ENCODE peak calls at places on chromosome 11, in eight cellular contexts. R is GM23248, E is right atrium auricular region, J is uterus, C is PC-9, O is heart left ventricle, K is IMR-90, W is testis. I is an unnamed sample.

GRCh38 chr11:108199446-108200321 is 22.8 kb downstream of the NPAT start:
- DNase-seq in R (peak; percentile 66), E (no peak), J (no peak), C (peak; percentile 15), O (no peak), K (peak; percentile 68), W (no peak), I (no peak)

GRCh38 chr11:93225642-93226041 is 27.9 kb upstream of the SLC36A4 start:
- DNase-seq in R (peak; percentile 50), E (no peak), J (no peak), C (no peak), O (no peak), K (peak; percentile 16), W (no peak), I (no peak)

GRCh38 chr11:95296621-95297025 is 65.6 kb upstream of the SESN3 start:
- DNase-seq in R (peak; percentile 26), E (no peak), J (no peak), C (no peak), O (no peak), K (no peak), W (no peak), I (no peak)

GRCh38 chr11:64353101-64353738 is 5.7 kb upstream of the RPS6KA4 start:
- DNase-seq in R (no peak), E (no peak), J (no peak), C (no peak), O (no peak), K (no peak), W (no peak), I (no peak)

GRCh38 chr11:46461461-46461927 is 69.9 kb upstream of the CHRM4 start:
- DNase-seq in R (no peak), E (no peak), J (no peak), C (no peak), O (no peak), K (peak; percentile 44), W (no peak), I (no peak)

GRCh38 chr11:57179701-57180100 is 2.1 kb upstream of the LRRC55 start:
- DNase-seq in R (no peak), E (no peak), J (no peak), C (no peak), O (no peak), K (no peak), W (no peak), I (no peak)

GRCh38 chr11:63240098-63240497 is 3.3 kb downstream of the SLC22A25 start:
- DNase-seq in R (peak; percentile 12), E (no peak), J (no peak), C (no peak), O (no peak), K (no peak), W (no peak), I (no peak)

GRCh38 chr11:27287205-27287604 is 75.8 kb downstream of the CCDC34 start:
- DNase-seq in R (no peak), E (no peak), J (no peak), C (no peak), O (no peak), K (no peak), W (no peak), I (no peak)

GRCh38 chr11:27423125-27423524 is 49.5 kb downstream of the LGR4 start:
- DNase-seq in R (peak; percentile 90), E (peak; percentile 86), J (peak; percentile 26), C (no peak), O (no peak), K (peak; percentile 80), W (no peak), I (no peak)

GRCh38 chr11:100682247-100682969 is 4.7 kb upstream of the ARHGAP42 start:
- DNase-seq in R (peak; percentile 56), E (no peak), J (no peak), C (no peak), O (no peak), K (peak; percentile 46), W (no peak), I (no peak)

GRCh38 chr11:111417766-111418435 is 38.8 kb upstream of the POU2AF1 start:
- DNase-seq in R (peak; percentile 48), E (no peak), J (peak; percentile 60), C (no peak), O (peak; percentile 50), K (peak; percentile 99), W (peak; percentile 84), I (no peak)

GRCh38 chr11:65586247-65586630 is 9.4 kb downstream of the KCNK7 start:
- DNase-seq in R (no peak), E (no peak), J (no peak), C (no peak), O (no peak), K (no peak), W (no peak), I (no peak)

GRCh38 chr11:65585396-65586246 is 9.8 kb downstream of the EHBP1L1 start:
- DNase-seq in R (no peak), E (no peak), J (no peak), C (no peak), O (no peak), K (no peak), W (no peak), I (no peak)

GRCh38 chr11:65584102-65584501 is 8.2 kb downstream of the EHBP1L1 start:
- DNase-seq in R (no peak), E (no peak), J (no peak), C (no peak), O (no peak), K (no peak), W (no peak), I (no peak)

GRCh38 chr11:65583589-65583988 is 7.7 kb downstream of the EHBP1L1 start:
- DNase-seq in R (no peak), E (no peak), J (no peak), C (no peak), O (no peak), K (no peak), W (no peak), I (no peak)

DNA sequence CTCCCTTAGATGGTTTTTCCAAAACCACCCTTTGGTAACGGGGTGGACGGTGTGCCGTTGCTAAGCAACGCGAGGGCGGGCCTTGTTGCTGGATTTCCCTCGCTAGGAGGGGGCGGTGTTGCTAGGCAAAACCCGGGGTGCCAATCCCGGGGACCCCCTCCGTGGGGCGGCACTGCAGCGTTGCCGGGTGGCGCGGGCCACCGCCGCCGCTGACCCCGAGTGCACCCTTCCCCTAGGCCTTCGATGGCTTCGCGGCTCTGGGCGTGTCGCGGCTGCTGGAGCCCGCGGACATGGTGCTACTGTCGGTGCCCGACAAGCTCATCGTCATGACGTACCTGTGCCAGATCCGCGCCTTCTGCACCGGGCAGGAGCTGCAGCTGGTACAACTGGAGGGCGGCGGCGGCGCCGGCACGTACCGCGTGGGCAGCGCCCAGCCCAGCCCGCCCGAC is 8.9 kb downstream of the EHBP1L1 start:
- DNase-seq in R (no peak), E (no peak), J (no peak), C (no peak), O (no peak), K (no peak), W (peak; percentile 46), I (no peak)
- H3K27me3 ChIP-seq in R (no peaks in the 10 kb centered on the region), E (no peaks in the 10 kb centered on the region), J (no peaks in the 10 kb centered on the region), C (no peaks in the 10 kb centered on the region), O (no peaks in the 10 kb centered on the region), K (no peaks in the 10 kb centered on the region), W (no peaks in the 10 kb centered on the region), I (no peaks in the 10 kb centered on the region)

DNA sequence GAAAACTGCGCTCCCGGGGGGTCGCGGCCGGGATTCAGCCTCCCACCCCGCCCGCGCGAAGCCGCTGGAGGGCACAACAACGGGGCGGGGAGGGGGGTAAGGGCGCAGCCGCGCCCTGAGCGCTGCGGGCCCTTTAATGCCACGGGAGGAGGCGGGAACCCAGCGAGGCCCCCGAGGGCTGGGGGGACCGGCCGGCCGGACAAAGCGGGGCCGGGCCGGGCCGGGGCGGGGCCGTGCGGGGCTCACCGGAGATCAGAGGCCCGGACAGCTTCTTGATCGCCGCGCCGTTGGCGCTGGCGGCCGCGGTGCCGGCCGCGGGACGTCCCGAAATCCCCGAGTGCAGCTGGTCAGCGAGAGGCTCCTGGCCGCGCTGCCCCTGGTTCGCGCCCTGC is 1.2 kb downstream of the CDKN1C start:
- DNase-seq in R (peak; percentile 30), E (no peak), J (peak; percentile 62), C (peak; percentile 43), O (peak; percentile 72), K (no peak), W (peak; percentile 49), I (no peak)
- H3K27me3 ChIP-seq in R (peaks cover 20% of the 10 kb centered on the region), E (no peaks in the 10 kb centered on the region), J (no peaks in the 10 kb centered on the region), C (no peaks in the 10 kb centered on the region), O (no peaks in the 10 kb centered on the region), K (no peaks in the 10 kb centered on the region), W (no peaks in the 10 kb centered on the region), I (no peaks in the 10 kb centered on the region)

GRCh38 chr11:72673284-72673942 is 809 bp downstream of the PDE2A start:
- DNase-seq in R (no peak), E (no peak), J (no peak), C (no peak), O (no peak), K (no peak), W (no peak), I (no peak)

GRCh38 chr11:72671144-72672099 is 2.8 kb downstream of the PDE2A start:
- DNase-seq in R (no peak), E (no peak), J (no peak), C (no peak), O (no peak), K (no peak), W (no peak), I (no peak)

GRCh38 chr11:72675221-72675620 is 999 bp upstream of the PDE2A start:
- DNase-seq in R (no peak), E (no peak), J (no peak), C (no peak), O (no peak), K (no peak), W (no peak), I (no peak)

GRCh38 chr11:72673943-72674828 is at the start of gene PDE2A:
- DNase-seq in R (no peak), E (no peak), J (no peak), C (no peak), O (no peak), K (no peak), W (no peak), I (no peak)

DNA sequence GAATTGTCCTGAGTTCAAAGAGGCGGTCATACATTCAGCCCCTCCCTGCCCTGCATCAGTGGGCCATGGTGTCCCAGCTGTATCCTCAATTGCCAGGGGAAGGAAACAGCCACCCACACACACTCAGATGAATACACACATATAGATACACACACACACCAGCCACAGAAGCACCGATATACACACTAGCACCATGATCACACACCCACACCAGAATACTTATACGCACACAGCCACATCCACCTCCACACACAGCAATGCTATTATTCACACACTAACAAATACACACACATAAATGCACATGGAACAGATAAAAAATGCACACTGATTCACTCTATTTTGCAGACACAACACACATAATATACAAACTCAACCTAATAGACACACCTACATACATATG is 1.4 kb downstream of the PDE2A start:
- DNase-seq in R (no peak), E (no peak), J (no peak), C (no peak), O (no peak), K (no peak), W (no peak), I (no peak)
- H3K27me3 ChIP-seq in R (peaks cover 56% of the 10 kb centered on the region), E (no peaks in the 10 kb centered on the region), J (no peaks in the 10 kb centered on the region), C (peaks cover 94% of the 10 kb centered on the region), O (peaks cover 52% of the 10 kb centered on the region), K (peaks cover 87% of the 10 kb centered on the region), W (no peaks in the 10 kb centered on the region), I (peaks cover 17% of the 10 kb centered on the region)

DNA sequence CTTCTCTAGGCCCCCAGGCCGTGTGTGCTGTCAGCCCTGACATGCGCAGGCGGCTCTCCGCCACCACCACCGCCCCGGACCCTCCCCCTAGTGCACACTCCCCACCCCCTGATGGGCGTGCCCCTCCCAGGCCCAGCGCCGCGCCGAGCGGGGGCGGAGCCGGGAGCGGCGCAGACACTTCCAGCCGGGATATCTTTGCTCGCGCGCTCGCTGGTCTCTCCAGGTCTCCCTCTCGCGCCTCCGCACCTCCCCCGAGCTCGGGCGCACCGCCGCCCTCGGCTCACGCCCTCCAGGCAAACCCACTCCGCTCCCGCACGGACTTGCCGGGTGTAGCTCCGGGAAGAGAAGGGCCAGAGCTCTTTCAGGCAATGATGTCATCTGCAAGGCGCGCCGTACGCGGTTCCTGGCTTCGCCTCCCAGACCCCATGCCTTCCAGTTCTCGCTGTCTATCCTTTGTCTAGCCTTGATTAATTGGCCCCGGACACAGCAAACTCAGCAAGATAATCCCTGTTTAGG is at the start of gene SCN3B:
- DNase-seq in R (peak; percentile 70), E (no peak), J (peak; percentile 63), C (peak; percentile 57), O (peak; percentile 73), K (peak; percentile 61), W (peak; percentile 82), I (no peak)
- H3K27me3 ChIP-seq in R (peaks cover 23% of the 10 kb centered on the region), E (no peaks in the 10 kb centered on the region), J (no peaks in the 10 kb centered on the region), C (peaks cover 83% of the 10 kb centered on the region), O (peaks cover 13% of the 10 kb centered on the region), K (peaks cover 14% of the 10 kb centered on the region), W (no peaks in the 10 kb centered on the region), I (no peaks in the 10 kb centered on the region)

I was measured in thoracic aorta.